ENCODE peak calls at places on chromosomes 6 and 20, in five cellular contexts. One of them, this sample, is unnamed.

GRCh38 chr20:8036771-8037170 is 17.2 kb upstream of the TMX4 start:
- DNase-seq in LoVo: no peak
- DNase-seq in NCI-H1092 treated with DMSO at 0.1 percent for 48 hours: no peak
- DNase-seq in neuronal stem cell: no peak
- DNase-seq in activated CD4-positive, alpha-beta T cell treated with anti-CD3 and anti-CD28 coated beads for 48 hours: no peak
- DNase-seq in this sample: no peak

GRCh38 chr6:21596379-21597242 is 3.1 kb downstream of the SOX4 start:
- DNase-seq in LoVo: peak
- DNase-seq in NCI-H1092 treated with DMSO at 0.1 percent for 48 hours: peak
- DNase-seq in neuronal stem cell: no peak
- DNase-seq in activated CD4-positive, alpha-beta T cell treated with anti-CD3 and anti-CD28 coated beads for 48 hours: peak
- DNase-seq in this sample: peak

GRCh38 chr20:39042279-39043150 is 80.4 kb downstream of the DHX35 start:
- DNase-seq in LoVo: no peak
- DNase-seq in NCI-H1092 treated with DMSO at 0.1 percent for 48 hours: no peak
- DNase-seq in neuronal stem cell: no peak
- DNase-seq in activated CD4-positive, alpha-beta T cell treated with anti-CD3 and anti-CD28 coated beads for 48 hours: no peak
- DNase-seq in this sample: no peak

GRCh38 chr6:28137458-28138020 is 4.1 kb upstream of the ZKSCAN8 start:
- DNase-seq in LoVo: no peak
- DNase-seq in NCI-H1092 treated with DMSO at 0.1 percent for 48 hours: no peak
- DNase-seq in neuronal stem cell: no peak
- DNase-seq in activated CD4-positive, alpha-beta T cell treated with anti-CD3 and anti-CD28 coated beads for 48 hours: peak
- DNase-seq in this sample: peak

GRCh38 chr20:52972190-52972937 is at the start of gene TSHZ2:
- DNase-seq in LoVo: no peak
- DNase-seq in NCI-H1092 treated with DMSO at 0.1 percent for 48 hours: peak
- DNase-seq in neuronal stem cell: no peak
- DNase-seq in activated CD4-positive, alpha-beta T cell treated with anti-CD3 and anti-CD28 coated beads for 48 hours: peak
- DNase-seq in this sample: peak

GRCh38 chr20:53901064-53901463 is 169.3 kb downstream of the BCAS1 start:
- DNase-seq in LoVo: peak
- DNase-seq in NCI-H1092 treated with DMSO at 0.1 percent for 48 hours: no peak
- DNase-seq in neuronal stem cell: no peak
- DNase-seq in activated CD4-positive, alpha-beta T cell treated with anti-CD3 and anti-CD28 coated beads for 48 hours: no peak
- DNase-seq in this sample: no peak

GRCh38 chr20:6994452-6994851 is 227.0 kb downstream of the BMP2 start:
- DNase-seq in LoVo: no peak
- DNase-seq in NCI-H1092 treated with DMSO at 0.1 percent for 48 hours: no peak
- DNase-seq in neuronal stem cell: no peak
- DNase-seq in activated CD4-positive, alpha-beta T cell treated with anti-CD3 and anti-CD28 coated beads for 48 hours: no peak
- DNase-seq in this sample: no peak

GRCh38 chr6:152635949-152636674 is 1.1 kb downstream of the SYNE1 start:
- DNase-seq in LoVo: no peak
- DNase-seq in NCI-H1092 treated with DMSO at 0.1 percent for 48 hours: no peak
- DNase-seq in neuronal stem cell: peak
- DNase-seq in activated CD4-positive, alpha-beta T cell treated with anti-CD3 and anti-CD28 coated beads for 48 hours: peak
- DNase-seq in this sample: no peak

GRCh38 chr6:31453259-31453658 is 44.7 kb upstream of the MICB start:
- DNase-seq in LoVo: no peak
- DNase-seq in NCI-H1092 treated with DMSO at 0.1 percent for 48 hours: no peak
- DNase-seq in neuronal stem cell: no peak
- DNase-seq in activated CD4-positive, alpha-beta T cell treated with anti-CD3 and anti-CD28 coated beads for 48 hours: no peak
- DNase-seq in this sample: no peak

GRCh38 chr20:41425180-41425884 is 58.7 kb upstream of the EMILIN3 start:
- DNase-seq in LoVo: no peak
- DNase-seq in NCI-H1092 treated with DMSO at 0.1 percent for 48 hours: no peak
- DNase-seq in neuronal stem cell: no peak
- DNase-seq in activated CD4-positive, alpha-beta T cell treated with anti-CD3 and anti-CD28 coated beads for 48 hours: no peak
- DNase-seq in this sample: no peak

GRCh38 chr20:46367967-46368901 is 38.2 kb downstream of the ELMO2 start:
- DNase-seq in LoVo: no peak
- DNase-seq in NCI-H1092 treated with DMSO at 0.1 percent for 48 hours: no peak
- DNase-seq in neuronal stem cell: no peak
- DNase-seq in activated CD4-positive, alpha-beta T cell treated with anti-CD3 and anti-CD28 coated beads for 48 hours: no peak
- DNase-seq in this sample: peak

GRCh38 chr6:364609-365540 is 26.7 kb upstream of the IRF4 start:
- DNase-seq in LoVo: no peak
- DNase-seq in NCI-H1092 treated with DMSO at 0.1 percent for 48 hours: no peak
- DNase-seq in neuronal stem cell: no peak
- DNase-seq in activated CD4-positive, alpha-beta T cell treated with anti-CD3 and anti-CD28 coated beads for 48 hours: no peak
- DNase-seq in this sample: no peak

GRCh38 chr6:100463685-100464161 is 998 bp downstream of the SIM1 start:
- DNase-seq in LoVo: no peak
- DNase-seq in NCI-H1092 treated with DMSO at 0.1 percent for 48 hours: no peak
- DNase-seq in neuronal stem cell: no peak
- DNase-seq in activated CD4-positive, alpha-beta T cell treated with anti-CD3 and anti-CD28 coated beads for 48 hours: no peak
- DNase-seq in this sample: no peak

GRCh38 chr20:24470782-24471582 is 1.6 kb downstream of the SYNDIG1 start:
- DNase-seq in LoVo: no peak
- DNase-seq in NCI-H1092 treated with DMSO at 0.1 percent for 48 hours: no peak
- DNase-seq in neuronal stem cell: peak
- DNase-seq in activated CD4-positive, alpha-beta T cell treated with anti-CD3 and anti-CD28 coated beads for 48 hours: no peak
- DNase-seq in this sample: no peak

GRCh38 chr6:122947355-122947754 is 48.7 kb upstream of the CLVS2 start:
- DNase-seq in LoVo: peak
- DNase-seq in NCI-H1092 treated with DMSO at 0.1 percent for 48 hours: peak
- DNase-seq in neuronal stem cell: peak
- DNase-seq in activated CD4-positive, alpha-beta T cell treated with anti-CD3 and anti-CD28 coated beads for 48 hours: no peak
- DNase-seq in this sample: no peak

GRCh38 chr6:135233676-135234491 is 52.8 kb downstream of the MYB start:
- DNase-seq in LoVo: no peak
- DNase-seq in NCI-H1092 treated with DMSO at 0.1 percent for 48 hours: no peak
- DNase-seq in neuronal stem cell: no peak
- DNase-seq in activated CD4-positive, alpha-beta T cell treated with anti-CD3 and anti-CD28 coated beads for 48 hours: no peak
- DNase-seq in this sample: no peak

GRCh38 chr20:25177890-25178321 is 17.6 kb upstream of the ENTPD6 start:
- DNase-seq in LoVo: no peak
- DNase-seq in NCI-H1092 treated with DMSO at 0.1 percent for 48 hours: peak
- DNase-seq in neuronal stem cell: no peak
- DNase-seq in activated CD4-positive, alpha-beta T cell treated with anti-CD3 and anti-CD28 coated beads for 48 hours: no peak
- DNase-seq in this sample: no peak

GRCh38 chr6:104973404-104973803 is 16.5 kb downstream of the LIN28B start:
- DNase-seq in LoVo: no peak
- DNase-seq in NCI-H1092 treated with DMSO at 0.1 percent for 48 hours: no peak
- DNase-seq in neuronal stem cell: no peak
- DNase-seq in activated CD4-positive, alpha-beta T cell treated with anti-CD3 and anti-CD28 coated beads for 48 hours: no peak
- DNase-seq in this sample: no peak

This sample was measured in stimulated activated naive CD8-positive, alpha-beta T cell treated with anti-CD3 and anti-CD28 coated beads, Interleukin-15, Interleukin-2, amounts not matched to agents 100 U/mL and 50 U/mL, for 24 hours.